ENCODE peak calls at places on chromosomes 7 and 10, in five cellular contexts. S, R, D, F and M are unnamed samples.
A peak's percentile ranks its signal among the peaks of the same experiment; 100 is the strongest.

GRCh38 chr10:118692911-118693310 is 61.9 kb downstream of the CACUL1 start:
- DNase-seq in S (peak; percentile 88), R (no peak), D (no peak), F (no peak), M (no peak)

GRCh38 chr7:142933624-142934023 is at the start of gene TRPV5:
- DNase-seq in S (no peak), R (no peak), D (no peak), F (no peak), M (no peak)

GRCh38 chr7:65832281-65832680 is 40.6 kb upstream of the VKORC1L1 start:
- DNase-seq in S (peak; percentile 52), R (no peak), D (no peak), F (no peak), M (no peak)

GRCh38 chr7:84637568-84638338 is 443.2 kb upstream of the SEMA3A start:
- DNase-seq in S (peak; percentile 94), R (no peak), D (no peak), F (no peak), M (no peak)

GRCh38 chr10:4354382-4354812 is 471.6 kb upstream of the AKR1E2 start:
- DNase-seq in S (peak; percentile 27), R (no peak), D (no peak), F (no peak), M (no peak)

GRCh38 chr7:75937958-75938786 is 23.2 kb downstream of the POR start:
- DNase-seq in S (peak; percentile 97), R (no peak), D (no peak), F (no peak), M (no peak)

GRCh38 chr10:5545778-5546710 is 21.3 kb downstream of the CALML3 start:
- DNase-seq in S (peak; percentile 76), R (no peak), D (no peak), F (no peak), M (no peak)

GRCh38 chr10:80081801-80082750 is 3.6 kb downstream of the TMEM254 start:
- DNase-seq in S (no peak), R (no peak), D (no peak), F (no peak), M (no peak)

GRCh38 chr7:71935674-71936073 is 476.5 kb downstream of the CALN1 start:
- DNase-seq in S (no peak), R (no peak), D (no peak), F (no peak), M (no peak)

GRCh38 chr10:43123361-43124093 is 14.7 kb upstream of the CSGALNACT2 start:
- DNase-seq in S (no peak), R (no peak), D (no peak), F (no peak), M (no peak)

GRCh38 chr7:151470656-151471180 is 30.8 kb upstream of the CRYGN start:
- DNase-seq in S (no peak), R (no peak), D (no peak), F (no peak), M (no peak)

GRCh38 chr7:101166909-101167644 is 1.7 kb upstream of the VGF start:
- DNase-seq in S (peak; percentile 47), R (no peak), D (no peak), F (peak; percentile 13), M (no peak)

GRCh38 chr10:43340619-43341018 is 30.8 kb upstream of the FXYD4 start:
- DNase-seq in S (no peak), R (no peak), D (no peak), F (no peak), M (no peak)

GRCh38 chr10:110857265-110858158 is 14.2 kb upstream of the PDCD4 start:
- DNase-seq in S (no peak), R (no peak), D (no peak), F (peak; percentile 16), M (no peak)

GRCh38 chr7:148962823-148963582 is 65.3 kb downstream of the PDIA4 start:
- DNase-seq in S (peak; percentile 78), R (peak; percentile 28), D (no peak), F (peak; percentile 48), M (peak; percentile 74)

GRCh38 chr10:86073199-86073977 is 293.2 kb downstream of the GRID1 start:
- DNase-seq in S (no peak), R (no peak), D (no peak), F (no peak), M (no peak)

GRCh38 chr10:5888352-5888751 is 1.3 kb downstream of the ANKRD16 start:
- DNase-seq in S (no peak), R (no peak), D (no peak), F (no peak), M (no peak)

GRCh38 chr7:92633211-92633906 is 43.2 kb upstream of the FAM133B start:
- DNase-seq in S (peak; percentile 100), R (no peak), D (no peak), F (no peak), M (no peak)

GRCh38 chr10:12129222-12130111 is at the start of gene SEC61A2:
- DNase-seq in S (peak; percentile 86), R (peak; percentile 99), D (peak; percentile 61), F (peak; percentile 68), M (peak; percentile 100)

GRCh38 chr7:157841757-157842390 is 505.1 kb downstream of the DNAJB6 start:
- DNase-seq in S (no peak), R (no peak), D (no peak), F (no peak), M (no peak)

GRCh38 chr10:132111871-132112341 is 46.2 kb downstream of the JAKMIP3 start:
- DNase-seq in S (no peak), R (no peak), D (no peak), F (no peak), M (no peak)

GRCh38 chr10:119462773-119463172 is 79.7 kb downstream of the RGS10 start:
- DNase-seq in S (no peak), R (no peak), D (no peak), F (no peak), M (no peak)

GRCh38 chr7:30168800-30169584 is 34.2 kb downstream of the MTURN start:
- DNase-seq in S (peak; percentile 98), R (no peak), D (no peak), F (no peak), M (no peak)

GRCh38 chr10:69515699-69516547 is 57.3 kb downstream of the NEUROG3 start:
- DNase-seq in S (peak; percentile 51), R (peak; percentile 77), D (no peak), F (peak; percentile 48), M (peak; percentile 76)